ENCODE peak calls at places on chromosomes 3 and 15, in seven cellular contexts. One of them, this sample, is unnamed.

GRCh38 chr3:39448506-39449233 is 18.8 kb upstream of the MOBP start:
- DNase-seq in progenitor cell of endocrine pancreas: no peak
- DNase-seq in naive thymus-derived CD8-positive, alpha-beta T cell: no peak
- DNase-seq in HFF-Myc: no peak
- DNase-seq in midbrain: no peak
- DNase-seq in posterior cingulate gyrus: no peak
- DNase-seq in GM04504: no peak
- DNase-seq in this sample: no peak

GRCh38 chr3:100412897-100413590 is 11.7 kb downstream of the LNP1 start:
- DNase-seq in progenitor cell of endocrine pancreas: no peak
- DNase-seq in naive thymus-derived CD8-positive, alpha-beta T cell: no peak
- DNase-seq in HFF-Myc: no peak
- DNase-seq in GM04504: no peak
- DNase-seq in midbrain: no peak
- DNase-seq in posterior cingulate gyrus: no peak
- DNase-seq in this sample: no peak

GRCh38 chr3:149340310-149340933 is 7.0 kb upstream of the TM4SF18 start:
- DNase-seq in GM04504: no peak
- DNase-seq in progenitor cell of endocrine pancreas: no peak
- DNase-seq in posterior cingulate gyrus: no peak
- DNase-seq in naive thymus-derived CD8-positive, alpha-beta T cell: no peak
- DNase-seq in midbrain: no peak
- DNase-seq in HFF-Myc: no peak
- DNase-seq in this sample: no peak

GRCh38 chr15:64599226-64599625 is 138.8 kb downstream of the ZNF609 start:
- DNase-seq in progenitor cell of endocrine pancreas: no peak
- DNase-seq in naive thymus-derived CD8-positive, alpha-beta T cell: no peak
- DNase-seq in midbrain: no peak
- DNase-seq in GM04504: no peak
- DNase-seq in posterior cingulate gyrus: no peak
- DNase-seq in HFF-Myc: no peak
- DNase-seq in this sample: no peak

GRCh38 chr15:96160269-96160668 is 170.2 kb upstream of the NR2F2 start:
- DNase-seq in posterior cingulate gyrus: no peak
- DNase-seq in progenitor cell of endocrine pancreas: no peak
- DNase-seq in GM04504: no peak
- DNase-seq in HFF-Myc: peak; percentile 2
- DNase-seq in midbrain: no peak
- DNase-seq in naive thymus-derived CD8-positive, alpha-beta T cell: no peak
- DNase-seq in this sample: no peak

GRCh38 chr3:27666708-27667107 is 55.4 kb downstream of the EOMES start:
- DNase-seq in midbrain: peak; percentile 74
- DNase-seq in naive thymus-derived CD8-positive, alpha-beta T cell: no peak
- DNase-seq in GM04504: peak; percentile 72
- DNase-seq in progenitor cell of endocrine pancreas: no peak
- DNase-seq in posterior cingulate gyrus: peak; percentile 82
- DNase-seq in HFF-Myc: peak; percentile 46
- DNase-seq in this sample: peak; percentile 68

GRCh38 chr3:12143949-12144504 is 14.7 kb downstream of the TIMP4 start:
- DNase-seq in GM04504: no peak
- DNase-seq in HFF-Myc: no peak
- DNase-seq in posterior cingulate gyrus: peak; percentile 51
- DNase-seq in naive thymus-derived CD8-positive, alpha-beta T cell: no peak
- DNase-seq in progenitor cell of endocrine pancreas: no peak
- DNase-seq in midbrain: no peak
- DNase-seq in this sample: peak; percentile 12

GRCh38 chr3:73207946-73208345 is 146.5 kb downstream of the EBLN2 start:
- DNase-seq in progenitor cell of endocrine pancreas: no peak
- DNase-seq in GM04504: no peak
- DNase-seq in HFF-Myc: no peak
- DNase-seq in midbrain: no peak
- DNase-seq in posterior cingulate gyrus: no peak
- DNase-seq in naive thymus-derived CD8-positive, alpha-beta T cell: no peak
- DNase-seq in this sample: no peak

GRCh38 chr15:59199775-59200465 is 6.7 kb upstream of the LDHAL6B start:
- DNase-seq in GM04504: peak; percentile 44
- DNase-seq in posterior cingulate gyrus: no peak
- DNase-seq in progenitor cell of endocrine pancreas: no peak
- DNase-seq in HFF-Myc: peak; percentile 51
- DNase-seq in naive thymus-derived CD8-positive, alpha-beta T cell: no peak
- DNase-seq in midbrain: no peak
- DNase-seq in this sample: no peak

GRCh38 chr3:160477750-160478149 is 28.2 kb upstream of the TRIM59 start:
- DNase-seq in midbrain: no peak
- DNase-seq in progenitor cell of endocrine pancreas: no peak
- DNase-seq in posterior cingulate gyrus: no peak
- DNase-seq in HFF-Myc: no peak
- DNase-seq in GM04504: no peak
- DNase-seq in naive thymus-derived CD8-positive, alpha-beta T cell: no peak
- DNase-seq in this sample: no peak

GRCh38 chr15:45148076-45149059 is 18.6 kb downstream of the DUOX1 start:
- DNase-seq in HFF-Myc: no peak
- DNase-seq in GM04504: no peak
- DNase-seq in midbrain: no peak
- DNase-seq in naive thymus-derived CD8-positive, alpha-beta T cell: no peak
- DNase-seq in progenitor cell of endocrine pancreas: no peak
- DNase-seq in posterior cingulate gyrus: no peak
- DNase-seq in this sample: no peak

GRCh38 chr15:39784125-39784524 is 1.5 kb upstream of the FSIP1 start:
- DNase-seq in progenitor cell of endocrine pancreas: no peak
- DNase-seq in midbrain: no peak
- DNase-seq in HFF-Myc: no peak
- DNase-seq in naive thymus-derived CD8-positive, alpha-beta T cell: no peak
- DNase-seq in posterior cingulate gyrus: no peak
- DNase-seq in GM04504: no peak
- DNase-seq in this sample: no peak

GRCh38 chr3:150515210-150515609 is 31.1 kb downstream of the SERP1 start:
- DNase-seq in midbrain: no peak
- DNase-seq in progenitor cell of endocrine pancreas: no peak
- DNase-seq in HFF-Myc: no peak
- DNase-seq in naive thymus-derived CD8-positive, alpha-beta T cell: no peak
- DNase-seq in posterior cingulate gyrus: no peak
- DNase-seq in GM04504: no peak
- DNase-seq in this sample: no peak

GRCh38 chr15:48170981-48171380 is 7.1 kb downstream of the MYEF2 start:
- DNase-seq in naive thymus-derived CD8-positive, alpha-beta T cell: no peak
- DNase-seq in HFF-Myc: no peak
- DNase-seq in posterior cingulate gyrus: no peak
- DNase-seq in progenitor cell of endocrine pancreas: no peak
- DNase-seq in midbrain: no peak
- DNase-seq in GM04504: no peak
- DNase-seq in this sample: no peak

GRCh38 chr15:25727116-25727515 is 136.0 kb downstream of the ATP10A start:
- DNase-seq in GM04504: no peak
- DNase-seq in naive thymus-derived CD8-positive, alpha-beta T cell: no peak
- DNase-seq in posterior cingulate gyrus: no peak
- DNase-seq in progenitor cell of endocrine pancreas: no peak
- DNase-seq in HFF-Myc: no peak
- DNase-seq in midbrain: no peak
- DNase-seq in this sample: no peak

GRCh38 chr3:2154596-2154995 is 55.9 kb downstream of the CNTN4 start:
- DNase-seq in naive thymus-derived CD8-positive, alpha-beta T cell: no peak
- DNase-seq in GM04504: no peak
- DNase-seq in HFF-Myc: no peak
- DNase-seq in posterior cingulate gyrus: no peak
- DNase-seq in midbrain: no peak
- DNase-seq in progenitor cell of endocrine pancreas: no peak
- DNase-seq in this sample: no peak

GRCh38 chr15:68368731-68369435 is 63.1 kb downstream of the ITGA11 start:
- DNase-seq in progenitor cell of endocrine pancreas: no peak
- DNase-seq in midbrain: no peak
- DNase-seq in naive thymus-derived CD8-positive, alpha-beta T cell: no peak
- DNase-seq in posterior cingulate gyrus: no peak
- DNase-seq in GM04504: no peak
- DNase-seq in HFF-Myc: no peak
- DNase-seq in this sample: no peak

GRCh38 chr3:129403450-129403849 is 25.0 kb downstream of the EFCAB12 start:
- DNase-seq in midbrain: no peak
- DNase-seq in GM04504: no peak
- DNase-seq in posterior cingulate gyrus: no peak
- DNase-seq in progenitor cell of endocrine pancreas: no peak
- DNase-seq in naive thymus-derived CD8-positive, alpha-beta T cell: no peak
- DNase-seq in HFF-Myc: no peak
- DNase-seq in this sample: no peak

GRCh38 chr3:192011137-192011536 is 550.2 kb downstream of the PYDC2 start:
- DNase-seq in HFF-Myc: no peak
- DNase-seq in posterior cingulate gyrus: no peak
- DNase-seq in progenitor cell of endocrine pancreas: no peak
- DNase-seq in naive thymus-derived CD8-positive, alpha-beta T cell: no peak
- DNase-seq in midbrain: peak; percentile 27
- DNase-seq in GM04504: no peak
- DNase-seq in this sample: no peak

GRCh38 chr3:58071480-58071971 is 63.3 kb downstream of the FLNB start:
- DNase-seq in progenitor cell of endocrine pancreas: no peak
- DNase-seq in posterior cingulate gyrus: no peak
- DNase-seq in GM04504: no peak
- DNase-seq in midbrain: no peak
- DNase-seq in HFF-Myc: no peak
- DNase-seq in naive thymus-derived CD8-positive, alpha-beta T cell: no peak
- DNase-seq in this sample: no peak

GRCh38 chr15:29672923-29673809 is 149.1 kb downstream of the TJP1 start:
- DNase-seq in naive thymus-derived CD8-positive, alpha-beta T cell: no peak
- DNase-seq in posterior cingulate gyrus: no peak
- DNase-seq in progenitor cell of endocrine pancreas: no peak
- DNase-seq in GM04504: no peak
- DNase-seq in midbrain: no peak
- DNase-seq in HFF-Myc: no peak
- DNase-seq in this sample: no peak

GRCh38 chr15:98878172-98878571 is 129.4 kb downstream of the PGPEP1L start:
- DNase-seq in naive thymus-derived CD8-positive, alpha-beta T cell: no peak
- DNase-seq in midbrain: no peak
- DNase-seq in posterior cingulate gyrus: no peak
- DNase-seq in GM04504: no peak
- DNase-seq in progenitor cell of endocrine pancreas: no peak
- DNase-seq in HFF-Myc: no peak
- DNase-seq in this sample: peak; percentile 79

GRCh38 chr15:38374477-38374876 is 79.5 kb upstream of the FAM98B start:
- DNase-seq in progenitor cell of endocrine pancreas: no peak
- DNase-seq in HFF-Myc: no peak
- DNase-seq in GM04504: no peak
- DNase-seq in posterior cingulate gyrus: no peak
- DNase-seq in midbrain: no peak
- DNase-seq in naive thymus-derived CD8-positive, alpha-beta T cell: no peak
- DNase-seq in this sample: no peak